ENCODE peak calls at places on chromosomes 6 and 20, in ten cellular contexts. U is small intestine; W is AG09309; X is effector memory CD4-positive, alpha-beta T cell; B is stimulated activated CD4-positive, alpha-beta T cell treated with anti-CD3 and anti-CD28 coated beads, Interleukin-2, amount 100 ng/mL, for 48 hours; P is GF-D8; N is activated B cell treated with CpG ODN at 0.5 μM for 24 hours; S is T1000; E is left cardiac atrium; H is GM04504. K is an unnamed sample.
A peak's percentile ranks its signal among the peaks of the same experiment; 100 is the strongest.

GRCh38 chr6:16318538-16318937 is 80.2 kb downstream of the GMPR start:
- DNase-seq in U (no peak), W (no peak), X (peak; percentile 10), B (peak; percentile 26), P (no peak), N (no peak), S (no peak), E (no peak), H (peak; percentile 85), K (no peak)

GRCh38 chr6:105787747-105788146 is 298.4 kb upstream of the PRDM1 start:
- DNase-seq in U (no peak), W (no peak), X (no peak), B (no peak), P (no peak), N (no peak), S (no peak), E (no peak), H (no peak), K (no peak)

GRCh38 chr6:113219783-113220182 is 637.4 kb upstream of the MARCKS start:
- DNase-seq in U (no peak), W (no peak), X (no peak), B (no peak), P (no peak), N (no peak), S (no peak), E (no peak), H (no peak), K (no peak)

GRCh38 chr20:10761232-10761631 is 87.4 kb upstream of the JAG1 start:
- DNase-seq in U (peak; percentile 11), W (no peak), X (no peak), B (no peak), P (no peak), N (no peak), S (peak; percentile 7), E (no peak), H (no peak), K (no peak)

GRCh38 chr20:760751-761417 is 7.4 kb downstream of the SLC52A3 start:
- DNase-seq in U (no peak), W (no peak), X (no peak), B (peak; percentile 63), P (no peak), N (no peak), S (no peak), E (no peak), H (no peak), K (no peak)

GRCh38 chr6:150992682-150993081 is 127.2 kb downstream of the MTHFD1L start:
- DNase-seq in U (no peak), W (no peak), X (no peak), B (no peak), P (no peak), N (no peak), S (no peak), E (no peak), H (peak; percentile 39), K (no peak)

GRCh38 chr6:106076139-106076538 is 10.0 kb upstream of the PRDM1 start:
- DNase-seq in U (no peak), W (no peak), X (no peak), B (no peak), P (no peak), N (no peak), S (no peak), E (no peak), H (no peak), K (no peak)

GRCh38 chr6:163490826-163491577 is 76.5 kb downstream of the QKI start:
- DNase-seq in U (peak; percentile 1), W (no peak), X (no peak), B (no peak), P (no peak), N (no peak), S (no peak), E (peak; percentile 76), H (peak; percentile 28), K (peak; percentile 85)

GRCh38 chr6:44059359-44060342 is 67.6 kb downstream of the MRPL14 start:
- DNase-seq in U (no peak), W (no peak), X (no peak), B (no peak), P (no peak), N (no peak), S (no peak), E (peak; percentile 77), H (no peak), K (no peak)

GRCh38 chr20:37901667-37902503 is 1.0 kb upstream of the VSTM2L start:
- DNase-seq in U (peak; percentile 34), W (peak; percentile 34), X (no peak), B (no peak), P (no peak), N (peak; percentile 19), S (no peak), E (no peak), H (no peak), K (no peak)